ENCODE peak calls at places on chromosome 14, in nine cellular contexts. J, Q, F, I, R, C, W, D and X are unnamed samples.

GRCh38 chr14:89214221-89214965 is 202.6 kb downstream of the FOXN3 start:
- DNase-seq in D (no peak), Q (peak), J (no peak), C (no peak), F (peak), R (peak), I (peak), W (peak), X (peak)

GRCh38 chr14:79986251-79986650 is 225.1 kb downstream of the DIO2 start:
- DNase-seq in R (no peak), F (no peak), Q (no peak), W (no peak), I (no peak), C (no peak), D (no peak), J (no peak), X (no peak)

GRCh38 chr14:79915411-79915810 is 295.9 kb downstream of the DIO2 start:
- DNase-seq in I (no peak), W (no peak), F (no peak), Q (no peak), C (no peak), D (no peak), R (no peak), J (no peak), X (no peak)

GRCh38 chr14:55131782-55132181 is 2.7 kb downstream of the LGALS3 start:
- DNase-seq in F (no peak), I (no peak), J (no peak), R (no peak), D (no peak), C (peak), Q (no peak), W (no peak), X (no peak)

GRCh38 chr14:104141621-104142091 is 3.3 kb downstream of the KIF26A start:
- DNase-seq in Q (no peak), I (peak), F (peak), R (peak), D (peak), W (peak), J (peak), C (no peak), X (peak)

GRCh38 chr14:97077253-97077653 is 280.1 kb downstream of the VRK1 start:
- DNase-seq in J (peak), W (no peak), C (no peak), F (peak), R (no peak), Q (peak), D (no peak), I (peak), X (peak)

GRCh38 chr14:55979096-55979495 is 139.1 kb upstream of the PELI2 start:
- DNase-seq in J (no peak), F (no peak), C (no peak), Q (no peak), D (no peak), W (no peak), I (no peak), R (no peak), X (peak)

GRCh38 chr14:47040490-47040889 is 388.9 kb upstream of the RPL10L start:
- DNase-seq in I (no peak), J (no peak), D (no peak), C (no peak), W (no peak), F (peak), R (no peak), Q (peak), X (no peak)

GRCh38 chr14:30882431-30882830 is 8.1 kb downstream of the COCH start:
- DNase-seq in I (no peak), J (no peak), Q (peak), W (no peak), R (no peak), C (no peak), D (no peak), F (no peak), X (no peak)

GRCh38 chr14:105313381-105314286 is 914 bp upstream of the PACS2 start:
- DNase-seq in C (peak), J (no peak), F (peak), Q (no peak), D (peak), I (peak), R (peak), W (peak), X (no peak)

GRCh38 chr14:61887628-61888027 is 125.4 kb downstream of the SNAPC1 start:
- DNase-seq in C (no peak), F (no peak), R (no peak), Q (no peak), D (no peak), I (no peak), J (no peak), W (no peak), X (no peak)

GRCh38 chr14:21734457-21735074 is 60.9 kb upstream of the OR4E1 start:
- DNase-seq in D (no peak), F (no peak), I (no peak), C (peak), Q (peak), W (no peak), J (no peak), R (no peak), X (no peak)

GRCh38 chr14:103597623-103598372 is 31.2 kb upstream of the KLC1 start:
- DNase-seq in C (no peak), D (no peak), F (no peak), R (no peak), I (no peak), J (no peak), Q (peak), W (no peak), X (no peak)

GRCh38 chr14:77520626-77521025 is 22.0 kb upstream of the ISM2 start:
- DNase-seq in F (no peak), D (no peak), I (no peak), J (no peak), R (no peak), Q (no peak), W (no peak), C (no peak), X (no peak)

GRCh38 chr14:89060191-89060590 is 235.7 kb downstream of the TTC8 start:
- DNase-seq in F (no peak), Q (no peak), I (no peak), C (no peak), D (no peak), W (no peak), J (no peak), R (no peak), X (no peak)

GRCh38 chr14:21241218-21241819 is 27.9 kb downstream of the HNRNPC start:
- DNase-seq in J (no peak), W (no peak), F (no peak), Q (no peak), C (peak), I (no peak), R (no peak), D (no peak), X (no peak)

GRCh38 chr14:94038510-94038909 is 12.4 kb downstream of the OTUB2 start:
- DNase-seq in D (no peak), I (no peak), W (no peak), R (no peak), J (no peak), F (no peak), C (no peak), Q (no peak), X (no peak)

GRCh38 chr14:92847220-92848148 is 53.4 kb downstream of the GOLGA5 start:
- DNase-seq in C (no peak), R (no peak), F (no peak), Q (no peak), J (no peak), I (no peak), D (no peak), W (no peak), X (no peak)

GRCh38 chr14:79861111-79861510 is 350.2 kb downstream of the DIO2 start:
- DNase-seq in J (no peak), Q (no peak), I (no peak), R (no peak), W (no peak), C (no peak), F (no peak), D (no peak), X (no peak)

DNA sequence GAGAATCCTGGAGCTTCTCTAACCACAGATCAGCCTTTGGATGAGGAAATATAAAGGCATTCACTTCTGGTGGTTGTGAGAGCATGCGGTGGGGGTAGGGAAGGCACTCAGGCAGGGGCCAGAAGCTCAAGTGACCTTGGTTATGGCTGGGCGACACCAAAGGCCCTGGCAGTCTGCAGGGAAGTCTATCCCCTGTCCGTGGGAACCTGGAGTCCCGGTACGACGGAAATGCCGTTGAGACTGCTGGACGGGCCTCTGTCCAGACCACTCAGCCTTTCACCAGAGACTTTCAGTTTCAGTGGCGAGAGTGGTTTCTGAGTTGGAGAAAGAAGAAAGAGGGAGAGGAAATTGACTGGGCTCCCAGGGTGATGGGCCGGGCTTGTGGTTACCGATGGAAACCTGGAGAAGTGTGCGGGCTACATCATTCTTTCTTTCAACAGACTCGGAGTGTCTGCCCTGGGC is 20.9 kb downstream of the ISCA2 start:
- DNase-seq in C (no peak), Q (peak), I (peak), F (no peak), J (peak), W (no peak), R (peak), D (peak), X (no peak)
- H3K4me3 ChIP-seq in C (no peak), Q (no peak), I (no peak), F (no peak), J (no peak), W (no peak), R (no peak), D (no peak), X (no peak)

GRCh38 chr14:33962016-33962415 is 11.1 kb upstream of the EGLN3 start:
- DNase-seq in Q (no peak), F (no peak), I (no peak), W (no peak), J (no peak), C (no peak), R (no peak), D (no peak), X (no peak)

GRCh38 chr14:33966276-33966675 is 15.4 kb upstream of the EGLN3 start:
- DNase-seq in D (no peak), W (no peak), Q (no peak), C (no peak), R (no peak), I (no peak), J (no peak), F (no peak), X (no peak)

GRCh38 chr14:33967138-33967537 is 16.3 kb upstream of the EGLN3 start:
- DNase-seq in R (no peak), C (no peak), F (no peak), I (no peak), W (no peak), J (no peak), Q (no peak), D (no peak), X (no peak)

GRCh38 chr14:33968722-33969121 is 17.8 kb upstream of the EGLN3 start:
- DNase-seq in I (no peak), F (no peak), R (no peak), D (no peak), C (no peak), J (no peak), W (no peak), Q (no peak), X (no peak)

DNA sequence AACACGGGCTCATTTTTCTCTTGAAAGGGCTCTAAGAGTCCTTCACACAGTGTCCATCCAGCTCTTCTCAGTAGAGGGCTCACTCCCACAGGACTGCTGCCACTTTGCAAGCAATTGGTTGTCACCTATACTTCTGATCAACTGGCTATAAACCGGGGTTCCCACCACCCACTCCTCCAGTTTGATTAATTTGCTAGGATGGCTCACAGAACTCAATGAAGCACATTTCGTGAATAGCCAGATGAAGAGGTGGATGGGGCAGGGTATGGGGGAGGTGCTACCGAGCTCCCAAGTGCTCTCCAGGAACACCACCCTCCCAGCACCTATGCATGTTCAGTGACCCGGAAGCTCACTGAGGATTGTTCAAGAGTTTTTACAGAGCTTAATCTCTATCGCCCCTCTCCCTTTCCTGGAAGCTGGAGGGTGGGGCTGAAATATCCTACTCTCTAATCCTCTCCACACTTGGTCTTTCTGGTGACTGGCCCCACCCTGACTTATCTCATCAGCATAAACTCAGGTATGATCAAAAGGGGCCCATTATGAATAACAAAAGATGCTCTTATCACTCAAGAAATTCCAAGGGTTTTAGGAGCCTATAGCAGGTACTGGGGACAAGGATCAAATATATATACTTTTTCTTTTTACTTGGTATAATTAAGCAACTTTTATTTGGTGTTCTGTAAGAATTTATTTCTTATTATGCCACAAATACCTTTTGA is 13.9 kb upstream of the EGLN3 start:
- DNase-seq in R (no peak), I (no peak), J (no peak), Q (no peak), W (no peak), D (no peak), C (no peak), F (no peak), X (no peak)
- TF ChIP-seq CTCF in R (no peak), I (no peak), J (no peak), Q (no peak), W (no peak), D (no peak), C (no peak), F (no peak), X (no peak)

GRCh38 chr14:78567343-78567742 is 397.2 kb downstream of the NRXN3 start:
- DNase-seq in Q (no peak), F (no peak), C (no peak), J (no peak), I (no peak), R (no peak), D (no peak), W (no peak), X (no peak)

GRCh38 chr14:78566859-78567172 is 396.6 kb downstream of the NRXN3 start:
- DNase-seq in J (no peak), C (no peak), D (no peak), W (no peak), F (no peak), Q (no peak), R (no peak), I (no peak), X (no peak)

GRCh38 chr14:78566017-78566858 is 396.1 kb downstream of the NRXN3 start:
- DNase-seq in W (peak), R (peak), I (peak), D (peak), F (peak), J (peak), Q (peak), C (peak), X (peak)
- H3K4me3 ChIP-seq in W (no peak), R (peak), I (peak), D (no peak), F (no peak), J (peak), Q (no peak), C (no peak), X (peak)

DNA sequence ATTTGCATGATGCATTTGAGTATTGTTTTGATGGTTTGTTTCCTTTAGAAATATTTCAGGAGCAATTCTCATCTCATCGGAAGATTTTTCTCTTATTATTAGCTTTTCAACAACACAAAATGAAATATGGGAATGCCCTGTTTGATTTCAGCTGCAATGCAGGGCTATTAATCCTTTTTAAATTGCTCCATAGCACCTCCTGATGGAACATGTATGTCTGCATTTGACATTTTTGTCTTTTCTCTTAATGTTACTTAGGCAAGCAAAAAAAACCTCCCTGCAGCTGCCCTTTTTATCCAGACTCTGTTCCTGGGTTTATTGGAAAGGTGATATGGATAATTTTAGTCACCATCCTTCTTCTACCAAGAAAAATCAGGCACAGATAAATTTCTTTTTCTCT is 895.8 kb downstream of the RPS29 start:
- DNase-seq in J (no peak), I (no peak), D (no peak), W (no peak), Q (peak), R (no peak), F (no peak), C (no peak), X (no peak)
- TF ChIP-seq CTCF in J (no peak), I (no peak), D (no peak), W (no peak), Q (no peak), R (no peak), F (no peak), C (peak), X (no peak)

GRCh38 chr14:68279777-68280233 is 460.2 kb downstream of the RAD51B start:
- DNase-seq in W (no peak), F (no peak), I (no peak), R (no peak), Q (no peak), J (no peak), D (no peak), C (peak), X (no peak)
- H3K4me3 ChIP-seq in W (no peak), F (no peak), I (no peak), R (no peak), Q (no peak), J (no peak), D (no peak), C (peak), X (no peak)

GRCh38 chr14:102501751-102502315 is 7.7 kb downstream of the ANKRD9 start:
- DNase-seq in Q (no peak), J (no peak), C (peak), W (no peak), R (no peak), I (no peak), D (no peak), F (no peak), X (no peak)
- TF ChIP-seq CTCF in Q (peak), J (no peak), C (peak), W (no peak), R (no peak), I (no peak), D (no peak), F (no peak), X (no peak)